ENCODE peak calls at places on chromosomes 5 and 9, in five cellular contexts. D is A549, U is fibroblast of lung, N is trophoblast cell, L is GM23338. C is an unnamed sample.

GRCh38 chr9:137492464-137493162 is 33.5 kb upstream of the NSMF start:
- DNase-seq in D (peak; percentile 50), U (no peak), N (no peak), L (peak; percentile 73), C (peak; percentile 53)

GRCh38 chr9:6195714-6196360 is 19.8 kb upstream of the IL33 start:
- DNase-seq in D (no peak), U (no peak), N (no peak), L (no peak), C (no peak)

GRCh38 chr9:104604801-104605200 is 626 bp downstream of the OR13C2 start:
- DNase-seq in D (no peak), U (no peak), N (no peak), L (no peak), C (no peak)

GRCh38 chr5:82676663-82677062 is 398.5 kb upstream of the RPS23 start:
- DNase-seq in D (no peak), U (no peak), N (no peak), L (no peak), C (no peak)

GRCh38 chr9:93209576-93210323 is 25.8 kb downstream of the WNK2 start:
- DNase-seq in D (no peak), U (no peak), N (no peak), L (no peak), C (no peak)

GRCh38 chr9:98584059-98584458 is 124.7 kb downstream of the GABBR2 start:
- DNase-seq in D (no peak), U (no peak), N (no peak), L (no peak), C (no peak)

GRCh38 chr9:109086221-109086620 is 33.5 kb downstream of the TMEM245 start:
- DNase-seq in D (no peak), U (peak; percentile 16), N (peak; percentile 20), L (no peak), C (no peak)

GRCh38 chr5:78795757-78796156 is 147.2 kb upstream of the LHFPL2 start:
- DNase-seq in D (peak; percentile 66), U (peak; percentile 70), N (peak; percentile 30), L (no peak), C (no peak)

GRCh38 chr5:1515311-1515920 is 8.3 kb downstream of the LPCAT1 start:
- DNase-seq in D (no peak), U (no peak), N (no peak), L (peak; percentile 43), C (no peak)

GRCh38 chr5:39015743-39016586 is 58.2 kb downstream of the RICTOR start:
- DNase-seq in D (no peak), U (peak; percentile 86), N (no peak), L (no peak), C (no peak)

GRCh38 chr5:181234116-181234454 is 9.6 kb downstream of the RACK1 start:
- DNase-seq in D (no peak), U (no peak), N (no peak), L (no peak), C (no peak)

GRCh38 chr5:5141625-5142527 is 1.7 kb downstream of the ADAMTS16 start:
- DNase-seq in D (no peak), U (peak; percentile 47), N (peak; percentile 25), L (peak; percentile 87), C (peak; percentile 65)

GRCh38 chr5:142215915-142216681 is 107.5 kb downstream of the NDFIP1 start:
- DNase-seq in D (peak; percentile 57), U (peak; percentile 99), N (no peak), L (no peak), C (peak; percentile 83)

GRCh38 chr5:53430618-53431252 is 49.7 kb upstream of the FST start:
- DNase-seq in D (no peak), U (peak; percentile 62), N (peak; percentile 37), L (peak; percentile 41), C (no peak)

GRCh38 chr9:14415947-14416346 is 102.0 kb upstream of the NFIB start:
- DNase-seq in D (no peak), U (peak; percentile 88), N (no peak), L (no peak), C (no peak)

GRCh38 chr5:167639213-167639612 is 652.2 kb upstream of the WWC1 start:
- DNase-seq in D (no peak), U (peak; percentile 86), N (no peak), L (no peak), C (no peak)

GRCh38 chr5:145158654-145159199 is 676.4 kb downstream of the PRELID2 start:
- DNase-seq in D (no peak), U (no peak), N (no peak), L (peak; percentile 27), C (no peak)

GRCh38 chr9:121837113-121838010 is 185.9 kb downstream of the DAB2IP start:
- DNase-seq in D (no peak), U (peak; percentile 29), N (no peak), L (no peak), C (no peak)

GRCh38 chr9:36664806-36665205 is 92.1 kb downstream of the MELK start:
- DNase-seq in D (no peak), U (no peak), N (no peak), L (no peak), C (no peak)

GRCh38 chr5:134255418-134256150 is 29.7 kb upstream of the PPP2CA start:
- DNase-seq in D (no peak), U (peak; percentile 82), N (peak; percentile 71), L (no peak), C (no peak)

GRCh38 chr5:72101828-72102227 is 5.4 kb upstream of the MAP1B start:
- DNase-seq in D (no peak), U (peak; percentile 53), N (no peak), L (no peak), C (no peak)

GRCh38 chr5:120152472-120152871 is 311.6 kb upstream of the PRR16 start:
- DNase-seq in D (no peak), U (peak; percentile 92), N (peak; percentile 30), L (no peak), C (no peak)

GRCh38 chr9:94014066-94014654 is 59.0 kb upstream of the BARX1 start:
- DNase-seq in D (peak; percentile 31), U (peak; percentile 34), N (no peak), L (peak; percentile 76), C (peak; percentile 16)

GRCh38 chr5:139776856-139777255 is 18.8 kb upstream of the PSD2 start:
- DNase-seq in D (no peak), U (no peak), N (no peak), L (no peak), C (no peak)

GRCh38 chr9:83701286-83701685 is 6.5 kb downstream of the UBQLN1 start:
- DNase-seq in D (no peak), U (no peak), N (no peak), L (no peak), C (no peak)

GRCh38 chr5:147892696-147893296 is 13.5 kb downstream of the C5orf46 start:
- DNase-seq in D (no peak), U (no peak), N (peak; percentile 82), L (peak; percentile 75), C (peak; percentile 76)

GRCh38 chr9:89755835-89756234 is 151.0 kb downstream of the GADD45G start:
- DNase-seq in D (no peak), U (peak; percentile 62), N (peak; percentile 77), L (no peak), C (no peak)

GRCh38 chr9:34123682-34124081 is 2.8 kb downstream of the DCAF12 start:
- DNase-seq in D (no peak), U (no peak), N (no peak), L (no peak), C (no peak)

GRCh38 chr5:142325677-142326479 is 1.1 kb upstream of the SPRY4 start:
- DNase-seq in D (peak; percentile 90), U (peak; percentile 71), N (peak; percentile 22), L (peak; percentile 94), C (peak; percentile 71)

GRCh38 chr5:132270706-132271105 is 13.2 kb downstream of the PDLIM4 start:
- DNase-seq in D (no peak), U (no peak), N (no peak), L (no peak), C (no peak)

GRCh38 chr5:107213025-107213424 is 457.7 kb downstream of the EFNA5 start:
- DNase-seq in D (no peak), U (no peak), N (no peak), L (peak; percentile 17), C (no peak)

GRCh38 chr5:97628011-97628410 is 445.0 kb upstream of the RIOK2 start:
- DNase-seq in D (no peak), U (no peak), N (no peak), L (no peak), C (no peak)

GRCh38 chr5:1836176-1836890 is 35.1 kb downstream of the NDUFS6 start:
- DNase-seq in D (no peak), U (no peak), N (no peak), L (no peak), C (no peak)

GRCh38 chr9:68851657-68852056 is 146.6 kb downstream of the PIP5K1B start:
- DNase-seq in D (no peak), U (peak; percentile 3), N (no peak), L (no peak), C (no peak)

GRCh38 chr9:94096819-94097577 is 12.7 kb downstream of the PTPDC1 start:
- DNase-seq in D (no peak), U (peak; percentile 64), N (no peak), L (no peak), C (no peak)

GRCh38 chr5:50958852-50959457 is 292.5 kb downstream of the PARP8 start:
- DNase-seq in D (peak; percentile 19), U (peak; percentile 19), N (no peak), L (peak; percentile 74), C (no peak)

GRCh38 chr5:37184748-37185364 is 64.3 kb downstream of the CPLANE1 start:
- DNase-seq in D (no peak), U (no peak), N (no peak), L (no peak), C (no peak)

GRCh38 chr5:102797485-102797884 is 42.4 kb downstream of the PAM start:
- DNase-seq in D (no peak), U (no peak), N (no peak), L (no peak), C (no peak)
- H3K4me1 ChIP-seq in D (peaks cover 10% of the 10 kb centered on the region), U (no peaks in the 10 kb centered on the region), N (no peaks in the 10 kb centered on the region), L (peaks cover 65% of the 10 kb centered on the region), C (no peaks in the 10 kb centered on the region)

GRCh38 chr9:16704096-16704488 is 166.4 kb downstream of the BNC2 start:
- DNase-seq in D (no peak), U (no peak), N (no peak), L (no peak), C (no peak)
- H3K4me1 ChIP-seq in D (peaks cover 67% of the 10 kb centered on the region), U (peaks cover 34% of the 10 kb centered on the region), N (peaks cover 14% of the 10 kb centered on the region), L (peaks cover 35% of the 10 kb centered on the region), C (peaks cover 48% of the 10 kb centered on the region)

GRCh38 chr5:17219431-17219830 is 2.0 kb downstream of the BASP1 start:
- DNase-seq in D (no peak), U (no peak), N (no peak), L (no peak), C (no peak)

GRCh38 chr5:17222679-17223078 is 5.2 kb downstream of the BASP1 start:
- DNase-seq in D (no peak), U (no peak), N (no peak), L (peak; percentile 28), C (no peak)

GRCh38 chr5:17223375-17224185 is 6.1 kb downstream of the BASP1 start:
- DNase-seq in D (no peak), U (peak; percentile 54), N (no peak), L (peak; percentile 73), C (no peak)

GRCh38 chr5:17224858-17225436 is 7.5 kb downstream of the BASP1 start:
- DNase-seq in D (no peak), U (peak; percentile 83), N (no peak), L (no peak), C (no peak)

GRCh38 chr5:17221843-17222614 is 4.6 kb downstream of the BASP1 start:
- DNase-seq in D (no peak), U (peak; percentile 70), N (no peak), L (no peak), C (no peak)
- H3K4me1 ChIP-seq in D (peaks cover 71% of the 10 kb centered on the region), U (peaks cover 2% of the 10 kb centered on the region), N (peaks cover 13% of the 10 kb centered on the region), L (peaks cover 58% of the 10 kb centered on the region), C (no peaks in the 10 kb centered on the region)

GRCh38 chr9:134366223-134367031 is 40.2 kb downstream of the RXRA start:
- DNase-seq in D (peak; percentile 86), U (peak; percentile 76), N (no peak), L (no peak), C (peak; percentile 87)
- H3K4me1 ChIP-seq in D (peaks cover 35% of the 10 kb centered on the region), U (peaks cover 17% of the 10 kb centered on the region), N (peaks cover 34% of the 10 kb centered on the region), L (no peaks in the 10 kb centered on the region), C (peaks cover 12% of the 10 kb centered on the region)